ENCODE peak calls at places on chromosomes 5 and 9, in five cellular contexts. One of them, this sample, is unnamed.

GRCh38 chr9:27278374-27278773 is 18.6 kb downstream of the EQTN start:
- DNase-seq in A549: no peak
- DNase-seq in transverse colon: no peak
- DNase-seq in mesendoderm: no peak
- DNase-seq in CD8-positive, alpha-beta memory T cell: no peak
- DNase-seq in this sample: no peak

GRCh38 chr9:16871358-16872151 is 1.1 kb upstream of the BNC2 start:
- DNase-seq in A549: peak
- DNase-seq in transverse colon: peak
- DNase-seq in mesendoderm: peak
- DNase-seq in CD8-positive, alpha-beta memory T cell: no peak
- DNase-seq in this sample: peak

GRCh38 chr5:4572297-4572696 is 567.8 kb upstream of the ADAMTS16 start:
- DNase-seq in A549: no peak
- DNase-seq in transverse colon: no peak
- DNase-seq in mesendoderm: no peak
- DNase-seq in CD8-positive, alpha-beta memory T cell: no peak
- DNase-seq in this sample: no peak

GRCh38 chr9:14690986-14691730 is 2.1 kb downstream of the ZDHHC21 start:
- DNase-seq in A549: no peak
- DNase-seq in transverse colon: no peak
- DNase-seq in mesendoderm: no peak
- DNase-seq in CD8-positive, alpha-beta memory T cell: no peak
- DNase-seq in this sample: no peak

GRCh38 chr5:113235884-113236283 is 198.9 kb downstream of the TSSK1B start:
- DNase-seq in A549: no peak
- DNase-seq in transverse colon: no peak
- DNase-seq in mesendoderm: peak
- DNase-seq in CD8-positive, alpha-beta memory T cell: no peak
- DNase-seq in this sample: no peak

GRCh38 chr9:101026824-101027223 is 1.7 kb upstream of the PLPPR1 start:
- DNase-seq in A549: no peak
- DNase-seq in transverse colon: no peak
- DNase-seq in mesendoderm: no peak
- DNase-seq in CD8-positive, alpha-beta memory T cell: no peak
- DNase-seq in this sample: no peak

GRCh38 chr9:130537346-130538050 is 41.9 kb upstream of the FUBP3 start:
- DNase-seq in A549: no peak
- DNase-seq in transverse colon: no peak
- DNase-seq in mesendoderm: no peak
- DNase-seq in CD8-positive, alpha-beta memory T cell: no peak
- DNase-seq in this sample: no peak

GRCh38 chr5:153147891-153148623 is 342.4 kb upstream of the GRIA1 start:
- DNase-seq in A549: peak
- DNase-seq in transverse colon: no peak
- DNase-seq in mesendoderm: peak
- DNase-seq in CD8-positive, alpha-beta memory T cell: no peak
- DNase-seq in this sample: no peak

GRCh38 chr5:36150676-36151433 is 832 bp downstream of the LMBRD2 start:
- DNase-seq in A549: peak
- DNase-seq in transverse colon: peak
- DNase-seq in mesendoderm: peak
- DNase-seq in CD8-positive, alpha-beta memory T cell: peak
- DNase-seq in this sample: no peak

GRCh38 chr9:127557466-127557869 is 54.6 kb upstream of the STXBP1 start:
- DNase-seq in A549: no peak
- DNase-seq in transverse colon: no peak
- DNase-seq in mesendoderm: peak
- DNase-seq in CD8-positive, alpha-beta memory T cell: peak
- DNase-seq in this sample: no peak

GRCh38 chr5:152058267-152058666 is 133.6 kb upstream of the GLRA1 start:
- DNase-seq in A549: no peak
- DNase-seq in transverse colon: no peak
- DNase-seq in mesendoderm: no peak
- DNase-seq in CD8-positive, alpha-beta memory T cell: no peak
- DNase-seq in this sample: no peak

GRCh38 chr9:4220361-4220760 is 79.5 kb downstream of the GLIS3 start:
- DNase-seq in A549: no peak
- DNase-seq in transverse colon: no peak
- DNase-seq in mesendoderm: no peak
- DNase-seq in CD8-positive, alpha-beta memory T cell: no peak
- DNase-seq in this sample: no peak

GRCh38 chr5:140977003-140977402 is 10.7 kb downstream of the PCDHAC2 start:
- DNase-seq in A549: no peak
- DNase-seq in transverse colon: no peak
- DNase-seq in mesendoderm: no peak
- DNase-seq in CD8-positive, alpha-beta memory T cell: no peak
- DNase-seq in this sample: no peak

GRCh38 chr9:87687207-87687606 is 38.7 kb upstream of the CTSL start:
- DNase-seq in A549: no peak
- DNase-seq in transverse colon: no peak
- DNase-seq in mesendoderm: no peak
- DNase-seq in CD8-positive, alpha-beta memory T cell: no peak
- DNase-seq in this sample: no peak

GRCh38 chr5:33379757-33380156 is 61.0 kb upstream of the TARS1 start:
- DNase-seq in A549: peak
- DNase-seq in transverse colon: no peak
- DNase-seq in mesendoderm: peak
- DNase-seq in CD8-positive, alpha-beta memory T cell: no peak
- DNase-seq in this sample: no peak

GRCh38 chr9:137268538-137269201 is 8.9 kb upstream of the TOR4A start:
- DNase-seq in A549: no peak
- DNase-seq in transverse colon: no peak
- DNase-seq in mesendoderm: no peak
- DNase-seq in CD8-positive, alpha-beta memory T cell: no peak
- DNase-seq in this sample: no peak

GRCh38 chr9:86943223-86943870 is 4.0 kb downstream of the GAS1 start:
- DNase-seq in A549: peak
- DNase-seq in transverse colon: no peak
- DNase-seq in mesendoderm: no peak
- DNase-seq in CD8-positive, alpha-beta memory T cell: no peak
- DNase-seq in this sample: no peak

GRCh38 chr9:116212986-116213672 is 59.5 kb downstream of the PAPPA start:
- DNase-seq in A549: no peak
- DNase-seq in transverse colon: no peak
- DNase-seq in mesendoderm: peak
- DNase-seq in CD8-positive, alpha-beta memory T cell: no peak
- DNase-seq in this sample: no peak

GRCh38 chr5:150789943-150790611 is 11.5 kb downstream of the SMIM3 start:
- DNase-seq in A549: peak
- DNase-seq in transverse colon: peak
- DNase-seq in mesendoderm: peak
- DNase-seq in CD8-positive, alpha-beta memory T cell: peak
- DNase-seq in this sample: no peak

GRCh38 chr5:151002250-151002649 is 18.1 kb upstream of the GPX3 start:
- DNase-seq in A549: peak
- DNase-seq in transverse colon: no peak
- DNase-seq in mesendoderm: peak
- DNase-seq in CD8-positive, alpha-beta memory T cell: no peak
- DNase-seq in this sample: no peak

GRCh38 chr5:110019119-110019518 is 329.4 kb downstream of the MAN2A1 start:
- DNase-seq in A549: no peak
- DNase-seq in transverse colon: no peak
- DNase-seq in mesendoderm: no peak
- DNase-seq in CD8-positive, alpha-beta memory T cell: no peak
- DNase-seq in this sample: no peak

GRCh38 chr5:111463304-111463703 is 49.0 kb downstream of the STARD4 start:
- DNase-seq in A549: no peak
- DNase-seq in transverse colon: no peak
- DNase-seq in mesendoderm: peak
- DNase-seq in CD8-positive, alpha-beta memory T cell: no peak
- DNase-seq in this sample: no peak

GRCh38 chr5:146540421-146540820 is 24.4 kb upstream of the GPR151 start:
- DNase-seq in A549: no peak
- DNase-seq in transverse colon: no peak
- DNase-seq in mesendoderm: peak
- DNase-seq in CD8-positive, alpha-beta memory T cell: no peak
- DNase-seq in this sample: no peak

GRCh38 chr5:131932235-131932634 is 13.2 kb downstream of the MEIKIN start:
- DNase-seq in A549: no peak
- DNase-seq in transverse colon: no peak
- DNase-seq in mesendoderm: no peak
- DNase-seq in CD8-positive, alpha-beta memory T cell: no peak
- DNase-seq in this sample: no peak

GRCh38 chr5:79963261-79963977 is 27.6 kb downstream of the MTX3 start:
- DNase-seq in A549: no peak
- DNase-seq in transverse colon: no peak
- DNase-seq in mesendoderm: no peak
- DNase-seq in CD8-positive, alpha-beta memory T cell: no peak
- DNase-seq in this sample: no peak

GRCh38 chr9:26012797-26013594 is 334.8 kb upstream of the TUSC1 start:
- DNase-seq in A549: no peak
- DNase-seq in transverse colon: no peak
- DNase-seq in mesendoderm: peak
- DNase-seq in CD8-positive, alpha-beta memory T cell: no peak
- DNase-seq in this sample: no peak

GRCh38 chr5:42810905-42811590 is 644 bp downstream of the SELENOP start:
- DNase-seq in A549: no peak
- DNase-seq in transverse colon: no peak
- DNase-seq in mesendoderm: no peak
- DNase-seq in CD8-positive, alpha-beta memory T cell: no peak
- DNase-seq in this sample: no peak
- H3K27ac ChIP-seq in A549: no peak
- H3K27ac ChIP-seq in transverse colon: peak
- H3K27ac ChIP-seq in mesendoderm: peak
- H3K27ac ChIP-seq in CD8-positive, alpha-beta memory T cell: no peak
- H3K27ac ChIP-seq in this sample: peak

DNA sequence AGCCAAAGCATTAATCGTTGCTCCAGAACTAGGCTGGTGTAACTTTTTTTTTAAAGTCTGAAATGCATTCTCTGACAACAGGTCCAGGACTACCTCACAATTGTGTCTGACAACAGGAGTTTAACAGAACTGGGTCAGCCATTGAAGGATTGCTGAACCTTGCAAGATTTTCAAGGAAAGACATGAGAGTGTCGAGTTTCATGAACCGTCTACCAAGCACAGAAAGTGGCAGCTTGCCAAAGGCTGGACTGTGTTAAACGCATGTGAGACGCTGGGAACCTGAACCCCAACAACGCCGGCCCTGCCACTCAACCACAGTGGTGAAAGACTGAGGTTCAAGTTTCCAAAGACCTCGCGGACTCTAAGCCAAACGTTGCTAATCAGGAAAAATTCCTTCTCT is 79.1 kb downstream of the LHFPL2 start:
- DNase-seq in A549: no peak
- DNase-seq in transverse colon: peak
- DNase-seq in mesendoderm: no peak
- DNase-seq in CD8-positive, alpha-beta memory T cell: no peak
- DNase-seq in this sample: no peak
- H3K27ac ChIP-seq in A549: no peak
- H3K27ac ChIP-seq in transverse colon: no peak
- H3K27ac ChIP-seq in mesendoderm: no peak
- H3K27ac ChIP-seq in CD8-positive, alpha-beta memory T cell: no peak
- H3K27ac ChIP-seq in this sample: peak

GRCh38 chr5:9545959-9546851 is at the start of gene SEMA5A:
- DNase-seq in A549: no peak
- DNase-seq in transverse colon: peak
- DNase-seq in mesendoderm: peak
- DNase-seq in CD8-positive, alpha-beta memory T cell: no peak
- DNase-seq in this sample: peak

GRCh38 chr5:9543266-9543925 is 2.5 kb downstream of the SEMA5A start:
- DNase-seq in A549: no peak
- DNase-seq in transverse colon: no peak
- DNase-seq in mesendoderm: no peak
- DNase-seq in CD8-positive, alpha-beta memory T cell: no peak
- DNase-seq in this sample: no peak

GRCh38 chr5:9544056-9544455 is 1.8 kb downstream of the SEMA5A start:
- DNase-seq in A549: no peak
- DNase-seq in transverse colon: no peak
- DNase-seq in mesendoderm: no peak
- DNase-seq in CD8-positive, alpha-beta memory T cell: no peak
- DNase-seq in this sample: no peak

GRCh38 chr5:9545301-9545958 is 445 bp downstream of the SEMA5A start:
- DNase-seq in A549: no peak
- DNase-seq in transverse colon: peak
- DNase-seq in mesendoderm: peak
- DNase-seq in CD8-positive, alpha-beta memory T cell: no peak
- DNase-seq in this sample: no peak

DNA sequence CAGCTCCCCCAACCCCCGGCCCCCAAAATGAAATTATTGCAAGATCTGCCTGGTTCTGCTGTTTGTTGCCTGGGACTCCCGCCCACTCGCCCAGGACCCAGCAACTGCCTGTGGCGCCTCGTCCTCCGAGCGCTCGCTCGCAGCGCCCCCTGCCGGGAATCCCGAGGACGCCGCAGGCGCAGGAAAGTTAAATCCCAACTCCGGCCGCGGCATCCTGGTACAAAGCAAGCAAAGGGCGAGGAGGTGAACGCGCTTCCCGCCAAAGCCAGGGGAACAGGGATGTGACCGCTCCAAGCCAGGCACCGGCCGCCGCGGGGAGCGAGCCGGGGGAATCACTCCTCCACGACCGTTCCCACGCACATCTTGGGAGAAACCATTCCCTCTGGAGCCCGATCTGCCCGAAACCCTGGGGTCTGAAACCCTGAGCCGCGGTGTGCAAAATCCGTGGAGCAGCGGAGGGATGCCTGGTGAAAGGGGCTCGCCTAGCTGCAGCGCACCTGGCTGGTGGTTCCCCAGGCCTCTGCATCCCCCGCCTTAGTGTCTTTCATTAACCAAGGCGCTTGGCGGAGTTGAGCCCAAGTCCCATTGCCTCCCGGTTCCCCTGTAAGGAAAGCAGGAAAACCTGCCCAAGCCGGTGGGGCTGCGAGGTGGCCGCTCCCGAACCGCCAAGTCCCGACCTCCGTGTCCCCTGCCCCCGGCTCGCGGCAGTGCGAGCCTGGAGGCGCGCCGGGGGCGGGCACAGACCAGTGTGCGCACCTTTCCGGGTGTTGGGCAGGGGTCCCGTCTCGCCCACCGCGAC is 1.2 kb downstream of the SEMA5A start:
- DNase-seq in A549: peak
- DNase-seq in transverse colon: peak
- DNase-seq in mesendoderm: peak
- DNase-seq in CD8-positive, alpha-beta memory T cell: no peak
- DNase-seq in this sample: peak
- H3K27ac ChIP-seq in A549: no peak
- H3K27ac ChIP-seq in transverse colon: peak
- H3K27ac ChIP-seq in mesendoderm: peak
- H3K27ac ChIP-seq in CD8-positive, alpha-beta memory T cell: no peak
- H3K27ac ChIP-seq in this sample: peak

DNA sequence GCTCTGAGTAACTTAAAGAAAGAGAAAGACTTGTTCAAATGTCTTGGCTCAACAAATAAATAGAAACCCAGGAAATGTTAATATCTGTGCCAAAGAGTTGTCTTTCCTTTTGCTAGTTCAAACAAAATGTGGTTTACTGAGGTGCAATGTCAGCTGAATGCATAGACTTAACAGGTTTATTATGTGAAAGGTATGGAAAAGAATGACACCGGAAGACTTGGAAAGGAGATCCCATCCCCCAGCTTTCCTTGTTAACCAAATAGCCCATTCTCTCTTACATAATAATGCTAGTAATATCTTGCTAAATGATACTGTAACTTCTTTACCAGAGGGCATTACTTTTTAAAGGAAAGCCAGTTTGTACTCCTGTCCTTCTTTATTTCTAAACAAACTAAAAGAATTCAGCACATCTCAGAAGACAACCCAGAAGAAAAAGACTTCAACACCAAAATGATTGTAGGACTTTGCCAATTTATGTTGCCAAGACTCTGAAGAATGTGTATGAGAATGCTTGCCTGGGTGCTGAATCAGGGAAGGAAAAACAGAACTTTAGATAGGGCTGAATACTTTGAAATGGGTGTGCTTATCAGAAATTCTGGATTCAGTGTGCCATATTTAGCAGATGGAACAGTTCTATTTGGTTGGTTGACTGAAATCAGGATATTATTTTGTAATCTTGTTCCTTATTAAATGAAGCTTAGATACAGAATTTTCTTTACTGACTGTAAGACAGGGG is 344.1 kb downstream of the TMEM38B start:
- DNase-seq in A549: no peak
- DNase-seq in transverse colon: no peak
- DNase-seq in mesendoderm: no peak
- DNase-seq in CD8-positive, alpha-beta memory T cell: no peak
- DNase-seq in this sample: no peak
- H3K27ac ChIP-seq in A549: no peak
- H3K27ac ChIP-seq in transverse colon: no peak
- H3K27ac ChIP-seq in mesendoderm: no peak
- H3K27ac ChIP-seq in CD8-positive, alpha-beta memory T cell: no peak
- H3K27ac ChIP-seq in this sample: no peak